ENCODE peak calls at places on chromosomes 5 and 9, in four cellular contexts. U is astrocyte, M is prostate gland, X is pancreas. D is an unnamed sample. For H3K27me3, the result is how much of the 10 kb centered on the place peaks cover.

GRCh38 chr5:131587541-131587940 is 47.5 kb downstream of the RAPGEF6 start:
- DNase-seq in M (no peak), U (peak), X (no peak), D (no peak)

GRCh38 chr5:141889282-141889871 is 11.2 kb upstream of the PCDH1 start:
- DNase-seq in X (no peak), M (no peak), U (no peak), D (no peak)

GRCh38 chr9:61667559-61668121 is 477.8 kb downstream of the SPATA31A7 start:
- DNase-seq in U (no peak), X (no peak), M (no peak), D (no peak)

GRCh38 chr9:3331801-3332200 is 194.0 kb downstream of the RFX3 start:
- DNase-seq in X (no peak), M (no peak), U (no peak), D (no peak)

GRCh38 chr9:748861-749497 is 92.5 kb upstream of the DMRT1 start:
- DNase-seq in X (no peak), M (peak), U (no peak), D (no peak)

GRCh38 chr5:143986567-143987242 is 174.7 kb downstream of the HMHB1 start:
- DNase-seq in M (no peak), U (peak), X (no peak), D (no peak)

GRCh38 chr9:100098241-100098886 is 436 bp downstream of the ERP44 start:
- DNase-seq in U (peak), M (peak), X (peak), D (no peak)

GRCh38 chr5:18305288-18305899 is 671.1 kb downstream of the TAF11L14 start:
- DNase-seq in M (no peak), U (peak), X (no peak), D (no peak)

GRCh38 chr9:128685636-128686489 is 3.2 kb upstream of the SET start:
- DNase-seq in U (no peak), X (peak), M (no peak), D (no peak)

GRCh38 chr5:100731768-100732167 is 171.3 kb downstream of the ST8SIA4 start:
- DNase-seq in M (no peak), U (no peak), X (no peak), D (peak)

GRCh38 chr9:134515026-134515821 is 126.4 kb upstream of the COL5A1 start:
- DNase-seq in U (peak), X (no peak), M (peak), D (no peak)

GRCh38 chr9:98043921-98044320 is 12.6 kb upstream of the NANS start:
- DNase-seq in U (no peak), M (no peak), X (no peak), D (no peak)

GRCh38 chr9:99999797-100000196 is 93.3 kb downstream of the STX17 start:
- DNase-seq in X (no peak), M (no peak), U (no peak), D (no peak)

GRCh38 chr9:15697459-15697858 is 144.6 kb downstream of the CCDC171 start:
- DNase-seq in M (no peak), X (no peak), U (peak), D (no peak)

GRCh38 chr9:91948423-91949292 is 1.4 kb downstream of the ROR2 start:
- DNase-seq in M (peak), U (peak), X (peak), D (no peak)

GRCh38 chr5:97162045-97162444 is 19.6 kb upstream of the LIX1 start:
- DNase-seq in M (peak), X (no peak), U (peak), D (no peak)

GRCh38 chr9:89153618-89154017 is 25.0 kb downstream of the SHC3 start:
- DNase-seq in U (peak), X (no peak), M (no peak), D (no peak)

GRCh38 chr9:130938652-130939404 is at the start of gene FIBCD1:
- DNase-seq in M (no peak), X (no peak), U (peak), D (peak)

GRCh38 chr5:3828761-3829160 is 233.1 kb downstream of the IRX1 start:
- DNase-seq in X (no peak), U (no peak), M (no peak), D (no peak)

GRCh38 chr5:90909091-90909503 is 350.5 kb downstream of the ADGRV1 start:
- DNase-seq in U (peak), X (no peak), M (no peak), D (no peak)

GRCh38 chr9:88776717-88777497 is 214.4 kb upstream of the S1PR3 start:
- DNase-seq in M (no peak), U (peak), X (no peak), D (no peak)

GRCh38 chr5:177423671-177424070 is 2.8 kb upstream of the GRK6 start:
- DNase-seq in X (no peak), U (no peak), M (no peak), D (no peak)

GRCh38 chr5:60257852-60258251 is 364.3 kb upstream of the PDE4D start:
- DNase-seq in M (no peak), U (no peak), X (no peak), D (no peak)

GRCh38 chr5:1505506-1506241 is 18.1 kb downstream of the LPCAT1 start:
- DNase-seq in M (no peak), X (peak), U (no peak), D (no peak)

GRCh38 chr5:141913560-141913959 is 10.1 kb upstream of the DELE1 start:
- DNase-seq in M (no peak), X (no peak), U (no peak), D (no peak)

GRCh38 chr5:112823656-112824055 is 37.4 kb upstream of the SRP19 start:
- DNase-seq in U (no peak), M (peak), X (no peak), D (no peak)

GRCh38 chr9:37984672-37985611 is 81.0 kb upstream of the SLC25A51 start:
- DNase-seq in U (peak), X (no peak), M (no peak), D (no peak)

GRCh38 chr9:95724253-95724991 is 151.1 kb upstream of the ERCC6L2 start:
- DNase-seq in U (no peak), M (no peak), X (no peak), D (peak)

GRCh38 chr9:88741335-88741734 is 206.4 kb downstream of the NXNL2 start:
- DNase-seq in X (no peak), U (no peak), M (no peak), D (no peak)

GRCh38 chr9:2727966-2728613 is 10.8 kb downstream of the KCNV2 start:
- DNase-seq in U (peak), X (no peak), M (peak), D (peak)

GRCh38 chr5:174056064-174056842 is 10.7 kb downstream of the NSG2 start:
- DNase-seq in M (no peak), X (no peak), U (no peak), D (no peak)
- TF ChIP-seq CTCF in M (no peak), X (no peak), U (no peak), D (peak)

DNA sequence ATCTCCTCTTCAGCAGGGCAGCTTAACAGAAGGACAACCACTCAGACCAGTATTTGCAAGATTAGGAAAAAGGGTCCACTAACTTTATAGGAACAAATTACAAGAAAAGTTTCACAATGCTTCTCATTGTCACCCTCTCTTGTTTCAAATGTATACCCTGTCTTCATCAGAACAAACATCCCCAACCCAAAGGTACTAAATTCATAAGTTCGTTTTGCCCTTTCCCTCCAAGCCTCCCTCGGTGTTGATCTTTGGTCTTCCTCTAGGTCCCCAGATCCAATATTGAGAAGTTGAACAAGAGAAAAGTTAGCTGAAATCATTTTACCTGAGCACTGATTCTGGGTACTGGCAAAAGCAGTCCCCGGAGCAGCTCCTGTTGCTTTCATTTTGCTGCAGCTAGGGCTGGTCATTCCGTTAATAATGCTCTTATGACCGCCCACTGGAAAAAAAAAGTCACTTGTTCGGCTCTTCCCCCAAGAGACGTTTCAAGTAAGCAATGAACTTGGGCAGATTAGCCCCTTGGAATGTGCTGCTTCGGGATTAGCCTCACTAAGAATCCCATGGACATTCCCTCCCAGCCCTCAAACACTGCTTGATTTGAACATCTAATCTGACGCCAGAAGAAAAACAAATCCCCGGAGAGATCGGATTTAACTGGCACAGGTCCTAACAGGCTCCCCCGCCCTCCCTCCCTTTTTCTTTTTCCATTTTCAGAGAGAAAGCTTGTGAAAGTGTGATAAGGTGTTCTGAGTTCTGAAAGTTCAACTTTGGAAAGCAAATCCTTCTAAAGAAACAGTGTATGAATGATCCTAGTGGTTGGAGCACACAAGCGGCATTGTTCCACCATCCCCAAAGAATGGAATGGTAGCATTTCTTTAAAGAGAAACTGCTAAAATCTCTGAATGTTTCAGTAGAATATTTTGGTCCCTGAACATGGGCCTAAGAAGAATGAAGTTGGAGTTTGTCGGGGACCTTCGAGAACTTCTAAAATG is 252.5 kb downstream of the TRPM3 start:
- DNase-seq in U (peak), M (no peak), X (no peak), D (no peak)
- H3K4me3 ChIP-seq in U (peak), M (peak), X (peak), D (no peak)

DNA sequence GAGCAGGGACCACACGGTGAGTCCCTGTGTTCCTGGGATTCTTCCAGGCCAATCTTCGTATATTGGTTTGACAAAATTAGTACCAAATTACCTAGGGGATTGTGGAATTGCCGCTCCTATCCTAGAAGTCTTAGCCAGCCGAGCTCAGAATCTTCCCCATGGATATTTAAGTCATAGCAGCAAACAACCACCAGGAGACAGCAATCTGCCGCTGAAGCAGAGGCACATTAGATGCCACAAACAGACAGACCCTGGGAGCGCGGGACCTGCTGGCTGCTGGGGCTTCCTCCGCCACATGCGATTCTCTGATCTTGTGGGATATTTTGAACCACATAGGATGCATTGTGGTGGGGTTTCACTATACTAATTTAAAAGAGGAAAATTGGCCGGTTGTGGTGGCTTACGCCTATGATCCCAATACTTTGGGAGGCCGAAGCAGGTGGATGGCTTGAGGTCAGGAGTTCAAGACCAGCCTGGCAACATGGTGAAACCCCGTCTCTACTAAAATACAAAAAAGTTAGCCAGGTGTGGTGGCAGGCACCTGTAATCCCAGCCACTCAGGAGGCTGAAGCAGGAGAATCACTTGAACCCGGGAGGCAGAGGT is 31.7 kb upstream of the ZBTB43 start:
- DNase-seq in X (no peak), M (no peak), U (no peak), D (no peak)
- H3K27me3 ChIP-seq in X (under half), M (under half), U (under half), D (under half)

GRCh38 chr5:81853005-81853357 is 102.1 kb upstream of the SSBP2 start:
- DNase-seq in U (no peak), M (no peak), X (no peak), D (no peak)

GRCh38 chr5:81854915-81855314 is 104.0 kb upstream of the SSBP2 start:
- DNase-seq in U (no peak), X (no peak), M (no peak), D (no peak)

GRCh38 chr5:81852277-81853004 is 101.5 kb upstream of the SSBP2 start:
- DNase-seq in M (no peak), X (peak), U (peak), D (peak)

GRCh38 chr5:81855576-81855975 is 104.7 kb upstream of the SSBP2 start:
- DNase-seq in M (no peak), X (no peak), U (no peak), D (no peak)

GRCh38 chr5:81854485-81854884 is 103.6 kb upstream of the SSBP2 start:
- DNase-seq in X (no peak), U (no peak), M (no peak), D (no peak)
- TF ChIP-seq CTCF in X (no peak), U (no peak), M (no peak), D (peak)

GRCh38 chr9:86078731-86079130 is 20.6 kb downstream of the GOLM1 start:
- DNase-seq in X (no peak), M (no peak), U (peak), D (no peak)

GRCh38 chr9:86079421-86080111 is 19.8 kb downstream of the GOLM1 start:
- DNase-seq in X (no peak), U (peak), M (no peak), D (no peak)

GRCh38 chr9:86080112-86080579 is 19.2 kb downstream of the GOLM1 start:
- DNase-seq in X (no peak), M (no peak), U (no peak), D (no peak)

GRCh38 chr9:86075132-86075807 is 24.1 kb downstream of the GOLM1 start:
- DNase-seq in M (no peak), U (peak), X (no peak), D (no peak)

GRCh38 chr9:86077286-86077685 is 22.1 kb downstream of the GOLM1 start:
- DNase-seq in X (no peak), U (no peak), M (no peak), D (no peak)
- H3K4me3 ChIP-seq in X (no peak), U (no peak), M (no peak), D (no peak)

GRCh38 chr5:135473956-135474670 is 22.0 kb upstream of the TIFAB start:
- DNase-seq in M (no peak), X (no peak), U (no peak), D (no peak)
- H3K27me3 ChIP-seq in M (under half), X (under half), U (half or more), D (under half)

GRCh38 chr5:6435356-6435755 is 13.3 kb upstream of the UBE2QL1 start:
- DNase-seq in X (no peak), U (no peak), M (no peak), D (no peak)
- TF ChIP-seq CTCF in X (no peak), U (no peak), M (peak), D (peak)

GRCh38 chr5:160118349-160119141 is 705 bp downstream of the PWWP2A start:
- DNase-seq in M (peak), U (no peak), X (peak), D (peak)

GRCh38 chr5:160119905-160120266 is 636 bp upstream of the PWWP2A start:
- DNase-seq in U (no peak), M (no peak), X (no peak), D (no peak)

GRCh38 chr5:160119142-160119904 is at the start of gene PWWP2A:
- DNase-seq in M (peak), U (peak), X (peak), D (peak)

DNA sequence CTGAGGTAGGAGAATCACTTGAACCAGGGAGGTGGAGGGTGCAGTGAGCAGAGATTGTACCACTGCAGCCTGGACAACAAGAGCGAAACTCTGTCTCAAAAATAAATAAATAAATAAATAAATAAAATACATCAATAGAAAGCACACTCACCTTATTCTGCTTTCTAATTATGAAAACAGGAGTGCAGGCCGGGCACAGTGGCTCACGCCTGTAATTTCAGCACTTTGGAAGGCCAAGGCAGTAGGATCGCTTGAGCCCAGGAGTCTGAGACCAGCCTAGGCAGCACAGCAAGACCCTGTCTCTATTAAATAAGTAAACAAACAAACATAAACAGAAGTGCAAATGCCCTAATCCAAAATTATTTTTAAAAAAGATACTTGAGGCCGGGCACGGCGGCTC is 2.3 kb downstream of the PWWP2A start:
- DNase-seq in U (no peak), X (no peak), M (no peak), D (no peak)
- H3K4me3 ChIP-seq in U (no peak), X (no peak), M (no peak), D (no peak)

D was measured in GM06990.